ENCODE peak calls at places on chromosome 10, in four cellular contexts. S is esophagus squamous epithelium, Q is progenitor cell of endocrine pancreas, V is neural crest cell. D is an unnamed sample.

GRCh38 chr10:124697837-124698559 is 46.2 kb downstream of the FAM53B start:
- DNase-seq in S (no peak), V (no peak), Q (no peak), D (peak)

GRCh38 chr10:60661627-60662026 is 116.7 kb upstream of the CDK1 start:
- DNase-seq in V (no peak), Q (no peak), S (no peak), D (no peak)

GRCh38 chr10:98269435-98269912 is 1.5 kb upstream of the LOXL4 start:
- DNase-seq in Q (no peak), S (no peak), V (no peak), D (no peak)

GRCh38 chr10:51073461-51074237 is 638 bp upstream of the PRKG1 start:
- DNase-seq in S (no peak), V (peak), Q (peak), D (no peak)

GRCh38 chr10:77796311-77796915 is 130.1 kb downstream of the DLG5 start:
- DNase-seq in S (no peak), Q (no peak), V (no peak), D (no peak)

GRCh38 chr10:42869977-42870350 is 87.4 kb downstream of the BMS1 start:
- DNase-seq in Q (no peak), V (no peak), S (no peak), D (no peak)

GRCh38 chr10:130756651-130757050 is 554.9 kb downstream of the TCERG1L start:
- DNase-seq in S (no peak), V (no peak), Q (no peak), D (no peak)

GRCh38 chr10:97481071-97481470 is 17.2 kb downstream of the MMS19 start:
- DNase-seq in Q (no peak), S (no peak), V (no peak), D (no peak)

GRCh38 chr10:121485443-121486139 is 112.7 kb downstream of the FGFR2 start:
- DNase-seq in Q (no peak), V (no peak), S (no peak), D (no peak)

GRCh38 chr10:92880233-92880861 is 32.0 kb downstream of the EXOC6 start:
- DNase-seq in Q (no peak), V (no peak), S (no peak), D (no peak)

GRCh38 chr10:116490028-116490662 is 55.6 kb upstream of the PNLIP start:
- DNase-seq in S (no peak), V (no peak), Q (no peak), D (no peak)

GRCh38 chr10:84743483-84743882 is 415.1 kb downstream of the CCSER2 start:
- DNase-seq in V (no peak), Q (no peak), S (no peak), D (no peak)

GRCh38 chr10:5973069-5973468 is 4.3 kb downstream of the IL15RA start:
- DNase-seq in Q (no peak), S (no peak), V (no peak), D (no peak)

GRCh38 chr10:48627984-48628609 is 23.2 kb upstream of the ARHGAP22 start:
- DNase-seq in Q (no peak), S (no peak), V (no peak), D (no peak)

GRCh38 chr10:120833222-120833928 is 17.8 kb upstream of the WDR11 start:
- DNase-seq in Q (no peak), S (no peak), V (no peak), D (no peak)

GRCh38 chr10:75624632-75625031 is 193.2 kb downstream of the LRMDA start:
- DNase-seq in V (no peak), S (no peak), Q (no peak), D (no peak)

GRCh38 chr10:43128331-43128730 is 9.9 kb upstream of the CSGALNACT2 start:
- DNase-seq in Q (no peak), V (no peak), S (no peak), D (no peak)

GRCh38 chr10:132696728-132697567 is 89.0 kb downstream of the NKX6-2 start:
- DNase-seq in S (no peak), V (no peak), Q (no peak), D (no peak)

GRCh38 chr10:35359056-35359455 is 22.7 kb downstream of the CCNY start:
- DNase-seq in Q (no peak), V (no peak), S (no peak), D (no peak)

GRCh38 chr10:54368984-54369383 is 432.0 kb downstream of the PCDH15 start:
- DNase-seq in Q (no peak), V (no peak), S (no peak), D (no peak)

GRCh38 chr10:132788180-132788830 is 2.4 kb upstream of the NKX6-2 start:
- DNase-seq in V (no peak), Q (no peak), S (no peak), D (no peak)

GRCh38 chr10:71125749-71126107 is 86.6 kb upstream of the UNC5B start:
- DNase-seq in V (no peak), S (no peak), Q (no peak), D (no peak)

GRCh38 chr10:121484401-121484800 is 113.8 kb downstream of the FGFR2 start:
- DNase-seq in V (no peak), Q (no peak), S (no peak), D (no peak)

GRCh38 chr10:52771534-52772455 is 789 bp downstream of the MBL2 start:
- DNase-seq in V (no peak), S (no peak), Q (no peak), D (no peak)

GRCh38 chr10:46520381-46520780 is 36.1 kb downstream of the GPRIN2 start:
- DNase-seq in Q (no peak), V (no peak), S (no peak), D (no peak)

GRCh38 chr10:68330852-68331454 is 911 bp upstream of the HNRNPH3 start:
- DNase-seq in S (no peak), V (no peak), Q (no peak), D (peak)

GRCh38 chr10:94049911-94050310 is 56.2 kb downstream of the PLCE1 start:
- DNase-seq in Q (no peak), S (no peak), V (no peak), D (no peak)

GRCh38 chr10:55144001-55144400 is 343.0 kb upstream of the PCDH15 start:
- DNase-seq in S (no peak), V (no peak), Q (no peak), D (no peak)

GRCh38 chr10:114855776-114856543 is 34.4 kb downstream of the FHIP2A start:
- DNase-seq in S (no peak), Q (no peak), V (no peak), D (no peak)

DNA sequence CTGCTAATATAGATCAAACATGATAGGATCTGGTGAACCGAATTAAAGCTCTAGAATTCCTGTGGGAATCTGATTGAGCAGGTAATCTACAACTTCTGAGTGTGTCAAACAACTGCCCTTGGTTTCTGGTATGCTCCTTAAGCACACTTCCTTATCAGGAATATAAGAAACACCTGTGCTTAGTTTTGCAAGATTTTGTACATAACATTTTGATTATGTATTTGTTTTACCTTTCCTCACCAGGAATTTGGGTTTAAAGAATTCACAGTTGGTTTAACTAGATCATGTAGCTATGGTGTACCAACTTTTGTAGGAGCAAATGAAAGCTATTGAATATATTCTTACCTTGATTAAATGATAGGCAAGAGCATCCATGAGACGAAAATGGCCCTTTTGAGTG is 40.6 kb downstream of the MCU start:
- DNase-seq in V (no peak), Q (no peak), S (no peak), D (no peak)
- TF ChIP-seq CTCF in V (no peak), Q (no peak), S (no peak), D (no peak)

DNA sequence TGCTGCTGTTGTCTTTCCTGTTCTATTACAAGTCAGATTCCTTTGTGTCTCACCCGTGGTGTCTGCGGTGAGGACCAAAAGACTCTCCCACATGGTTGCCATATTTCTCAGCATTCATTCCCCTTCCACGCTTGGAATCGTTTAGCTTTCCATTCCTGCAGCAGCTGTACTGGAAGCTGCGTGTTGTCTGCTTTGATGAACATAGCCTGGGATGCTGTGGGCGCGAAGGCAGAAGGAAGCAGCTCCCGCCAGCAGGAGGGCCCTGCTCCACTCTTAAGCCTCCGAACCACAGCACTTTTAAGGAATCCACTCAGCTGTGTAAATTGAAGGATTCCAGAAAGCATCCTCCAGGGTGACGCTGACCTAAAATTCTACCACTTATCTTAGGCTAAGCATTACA is 303.6 kb upstream of the PITRM1 start:
- DNase-seq in V (no peak), Q (no peak), S (no peak), D (no peak)
- TF ChIP-seq CTCF in V (no peak), Q (no peak), S (no peak), D (no peak)

GRCh38 chr10:44731271-44731670 is 179.9 kb upstream of the TMEM72 start:
- DNase-seq in V (no peak), S (no peak), Q (no peak), D (no peak)

GRCh38 chr10:44733743-44734488 is 177.2 kb upstream of the TMEM72 start:
- DNase-seq in Q (no peak), V (no peak), S (no peak), D (no peak)
- TF ChIP-seq CTCF in Q (peak), V (peak), S (no peak), D (no peak)

DNA sequence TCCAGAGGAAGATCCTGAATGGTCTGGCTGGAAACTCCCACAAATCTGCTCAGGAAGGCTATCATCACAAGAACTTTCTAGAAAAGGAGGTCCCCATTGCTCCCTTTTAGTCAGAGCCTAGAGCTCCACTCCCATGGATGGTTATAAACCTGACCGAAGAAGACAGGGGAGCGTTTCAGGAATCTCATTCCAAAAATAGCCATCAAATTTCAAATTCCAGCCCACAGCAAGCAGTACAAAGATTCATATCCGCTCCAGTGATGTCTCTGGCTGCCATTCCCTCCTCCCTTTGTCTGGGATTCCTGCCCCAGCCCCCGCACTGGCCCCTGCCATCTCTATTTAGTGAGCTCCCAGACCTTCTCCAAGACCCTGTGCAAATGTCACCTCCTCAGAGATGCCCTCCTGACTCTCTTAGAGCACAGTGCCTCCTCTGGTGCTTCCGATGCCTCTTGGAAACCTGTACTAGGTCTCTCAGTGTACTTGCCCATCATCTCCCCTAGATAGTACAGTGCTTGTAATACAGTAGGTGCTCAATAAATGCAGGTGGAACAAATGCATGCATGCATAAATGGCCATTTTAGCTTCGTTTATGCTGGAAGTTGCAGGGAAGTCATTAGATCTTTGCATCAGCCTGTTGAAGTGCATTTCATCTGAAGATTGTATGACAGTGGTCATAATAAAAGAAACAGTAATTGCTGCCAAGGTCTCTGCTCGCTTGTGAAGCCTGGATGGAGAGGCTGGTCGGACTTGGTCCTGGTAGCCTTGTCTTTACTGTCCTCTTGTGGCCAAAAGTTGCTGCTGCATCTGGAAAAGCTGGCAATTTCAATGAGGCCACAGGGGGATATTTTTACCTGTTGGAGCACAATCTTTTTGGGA is 32.0 kb upstream of the HABP2 start:
- DNase-seq in S (no peak), Q (peak), V (peak), D (no peak)
- TF ChIP-seq CTCF in S (peak), Q (peak), V (peak), D (no peak)

DNA sequence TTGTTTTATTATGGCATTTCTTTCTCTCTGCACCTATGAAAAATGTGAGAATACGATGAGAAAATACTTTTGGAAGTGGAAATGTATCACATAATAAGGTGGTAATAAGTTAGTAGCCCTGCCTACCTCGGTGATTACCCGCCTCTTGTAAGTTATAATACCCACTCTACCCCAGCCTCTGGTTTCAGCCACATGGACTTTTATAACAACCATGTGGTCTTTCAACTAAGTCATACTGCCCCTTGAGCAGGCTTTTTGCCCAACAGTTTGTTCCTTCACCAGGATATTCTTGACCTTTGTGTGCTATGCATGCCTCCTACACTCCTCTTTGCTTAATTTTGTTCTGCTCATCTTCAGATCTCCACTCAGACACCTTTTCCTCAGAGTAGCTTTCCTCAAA is 470.6 kb upstream of the ZWINT start:
- DNase-seq in Q (no peak), V (no peak), S (no peak), D (no peak)
- TF ChIP-seq CTCF in Q (no peak), V (no peak), S (no peak), D (no peak)

DNA sequence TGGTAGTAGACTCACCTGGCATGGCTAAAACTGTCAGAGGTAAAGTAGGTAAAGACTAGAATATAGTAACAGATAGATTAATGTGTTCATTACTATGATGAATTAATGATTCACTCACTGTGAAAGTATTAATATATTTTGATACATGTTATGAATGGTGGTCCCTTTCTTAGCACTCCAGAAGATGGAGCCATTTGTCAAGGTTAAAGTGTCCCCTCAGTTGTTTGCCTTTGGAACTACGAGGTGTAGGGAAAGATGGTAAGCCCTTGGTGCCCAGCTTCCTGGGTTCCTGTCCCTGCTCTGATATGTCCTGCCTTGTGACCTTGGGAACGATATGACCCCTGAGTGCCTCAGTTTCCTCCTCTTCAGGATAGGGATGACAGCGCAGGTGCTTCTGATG is 49.4 kb downstream of the HTRA1 start:
- DNase-seq in Q (no peak), V (no peak), S (no peak), D (no peak)
- TF ChIP-seq CTCF in Q (no peak), V (no peak), S (no peak), D (no peak)

DNA sequence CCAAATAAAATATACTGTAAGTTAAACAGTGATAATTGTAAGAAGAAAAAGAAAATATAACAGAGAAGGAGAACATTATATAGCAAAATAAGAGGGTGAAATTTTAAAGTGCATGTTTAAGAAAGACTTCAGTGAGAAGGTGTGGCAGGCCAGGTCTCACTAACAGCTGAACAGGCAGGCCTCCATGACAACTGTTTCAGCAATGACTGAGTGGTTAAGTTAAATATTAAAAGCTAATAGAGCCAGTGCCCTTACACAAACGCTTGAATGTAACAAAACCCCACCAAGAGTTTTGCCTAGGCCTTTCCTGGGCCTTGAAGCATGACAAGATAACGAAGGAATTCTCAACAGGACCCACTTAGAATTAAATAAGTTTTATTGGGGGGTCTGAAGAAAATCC is 32.6 kb downstream of the CFAP43 start:
- DNase-seq in Q (no peak), V (no peak), S (no peak), D (no peak)
- TF ChIP-seq CTCF in Q (no peak), V (no peak), S (no peak), D (no peak)